ENCODE peak calls at places on chromosomes 3 and 15, in ten cellular contexts. Z is progenitor cell of endocrine pancreas, P is omental fat pad, U is Calu3, A is bronchial epithelial cell, G is brain microvascular endothelial cell, F is adrenal gland, E is WERI-Rb-1, O is GM12878, J is tibial artery. C is an unnamed sample.
A peak's percentile ranks its signal among the peaks of the same experiment; 100 is the strongest.

GRCh38 chr15:68561146-68561545 is 17.6 kb upstream of the CORO2B start:
- DNase-seq in Z (no peak), P (no peak), U (no peak), A (no peak), G (no peak), F (no peak), E (no peak), O (no peak), J (peak; percentile 46), C (peak; percentile 10)

GRCh38 chr3:71536376-71536965 is 47.1 kb downstream of the FOXP1 start:
- DNase-seq in Z (no peak), P (no peak), U (no peak), A (peak; percentile 69), G (no peak), F (no peak), E (no peak), O (no peak), J (no peak), C (no peak)

GRCh38 chr3:52352566-52352965 is 36.4 kb downstream of the DNAH1 start:
- DNase-seq in Z (no peak), P (no peak), U (no peak), A (no peak), G (no peak), F (no peak), E (no peak), O (no peak), J (no peak), C (no peak)

GRCh38 chr3:20849975-20850374 is 664.0 kb upstream of the SGO1 start:
- DNase-seq in Z (no peak), P (no peak), U (no peak), A (no peak), G (no peak), F (no peak), E (no peak), O (no peak), J (no peak), C (no peak)

GRCh38 chr3:178182337-178182761 is 353.9 kb upstream of the KCNMB2 start:
- DNase-seq in Z (no peak), P (no peak), U (no peak), A (no peak), G (no peak), F (peak; percentile 63), E (no peak), O (no peak), J (no peak), C (no peak)

GRCh38 chr3:64207289-64208086 is 17.8 kb downstream of the PRICKLE2 start:
- DNase-seq in Z (no peak), P (no peak), U (no peak), A (peak; percentile 46), G (no peak), F (no peak), E (peak; percentile 31), O (no peak), J (no peak), C (no peak)

GRCh38 chr15:90097475-90097874 is 4.8 kb downstream of the IDH2 start:
- DNase-seq in Z (no peak), P (no peak), U (no peak), A (no peak), G (no peak), F (no peak), E (no peak), O (peak; percentile 88), J (no peak), C (peak; percentile 43)

GRCh38 chr3:69099576-69099975 is 14.8 kb downstream of the ARL6IP5 start:
- DNase-seq in Z (no peak), P (no peak), U (no peak), A (no peak), G (no peak), F (no peak), E (no peak), O (no peak), J (no peak), C (no peak)

GRCh38 chr15:60370804-60371700 is 26.7 kb downstream of the ANXA2 start:
- DNase-seq in Z (no peak), P (peak; percentile 38), U (peak; percentile 87), A (peak; percentile 84), G (peak; percentile 98), F (peak; percentile 95), E (no peak), O (no peak), J (peak; percentile 94), C (no peak)

GRCh38 chr3:71851878-71852277 is 66.9 kb upstream of the PROK2 start:
- DNase-seq in Z (no peak), P (no peak), U (no peak), A (no peak), G (no peak), F (no peak), E (no peak), O (no peak), J (no peak), C (no peak)

GRCh38 chr15:77819271-77819806 is 186.6 kb upstream of the LINGO1 start:
- DNase-seq in Z (peak; percentile 37), P (no peak), U (no peak), A (no peak), G (no peak), F (no peak), E (peak; percentile 65), O (no peak), J (no peak), C (no peak)

GRCh38 chr15:61382927-61383326 is 153.8 kb upstream of the RORA start:
- DNase-seq in Z (no peak), P (no peak), U (no peak), A (no peak), G (no peak), F (no peak), E (no peak), O (no peak), J (no peak), C (no peak)

GRCh38 chr3:101780661-101781060 is 1.6 kb downstream of the NXPE3 start:
- DNase-seq in Z (no peak), P (no peak), U (no peak), A (peak; percentile 74), G (peak; percentile 74), F (no peak), E (no peak), O (no peak), J (no peak), C (no peak)

GRCh38 chr3:164467027-164467426 is 611.3 kb downstream of the SI start:
- DNase-seq in Z (no peak), P (no peak), U (no peak), A (no peak), G (no peak), F (no peak), E (no peak), O (no peak), J (no peak), C (no peak)

GRCh38 chr3:165070682-165071081 is 7.6 kb downstream of the SI start:
- DNase-seq in Z (no peak), P (no peak), U (no peak), A (no peak), G (no peak), F (no peak), E (no peak), O (no peak), J (no peak), C (no peak)

DNA sequence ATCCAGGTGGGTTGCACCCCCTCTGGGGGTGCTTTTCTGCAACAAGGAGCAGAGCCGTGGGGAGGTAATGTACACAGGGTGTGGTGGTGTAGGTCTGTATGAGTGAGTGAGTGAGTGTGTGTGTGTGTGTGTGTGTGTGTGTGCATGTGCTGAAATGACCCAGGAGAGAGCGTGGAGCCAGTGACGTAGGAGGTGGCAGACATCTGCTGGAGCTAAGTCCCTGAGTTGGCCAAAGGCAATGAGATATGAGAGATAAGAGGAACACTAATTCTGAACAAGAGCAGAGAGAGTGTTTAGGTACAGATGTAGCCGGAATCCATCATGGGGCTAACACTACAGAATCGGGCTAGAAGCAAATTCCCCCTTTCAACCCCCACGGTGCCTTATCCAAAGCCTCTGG is 27.6 kb downstream of the BDH1 start:
- DNase-seq in Z (no peak), P (no peak), U (no peak), A (no peak), G (no peak), F (peak; percentile 89), E (no peak), O (no peak), J (peak; percentile 11), C (no peak)
- TF ChIP-seq CTCF in Z (no peak), P (no peak), U (no peak), A (no peak), G (no peak), F (no peak), E (no peak), O (no peak), J (no peak), C (no peak)

GRCh38 chr3:17307482-17307881 is 422.7 kb downstream of the PLCL2 start:
- DNase-seq in Z (no peak), P (no peak), U (no peak), A (peak; percentile 29), G (no peak), F (no peak), E (no peak), O (no peak), J (no peak), C (no peak)
- TF ChIP-seq CTCF in Z (no peak), P (no peak), U (no peak), A (no peak), G (no peak), F (peak; percentile 8), E (no peak), O (no peak), J (no peak), C (no peak)

DNA sequence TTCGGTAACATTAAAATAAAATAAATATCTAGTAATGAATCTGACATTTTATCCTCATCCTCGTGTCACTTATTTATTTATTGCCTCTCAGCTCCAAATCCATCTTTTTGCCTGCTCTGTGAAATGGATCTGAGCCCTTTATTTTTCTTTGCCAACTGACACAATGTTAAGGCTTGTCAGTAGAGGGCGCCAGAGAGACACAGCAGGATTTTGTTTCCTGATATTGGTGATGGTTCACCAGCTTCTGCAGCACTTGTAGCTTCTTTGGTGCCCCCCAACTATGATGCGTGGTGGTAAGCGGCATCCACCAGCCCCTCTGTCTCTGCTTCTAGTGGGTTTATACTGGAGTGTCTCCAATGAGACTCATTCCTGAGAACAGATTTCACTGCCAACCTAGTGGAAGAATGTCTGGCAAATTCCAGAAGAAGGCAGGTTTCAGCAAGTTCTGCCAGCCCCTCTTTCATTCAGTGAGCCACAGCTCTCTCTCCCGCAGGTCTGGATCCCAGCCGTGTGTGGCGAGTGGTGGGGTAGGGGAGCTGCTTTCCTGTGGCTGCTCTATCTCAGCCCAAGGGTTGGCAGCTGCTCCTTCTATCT is 472.0 kb upstream of the FRG2C start:
- DNase-seq in Z (peak; percentile 14), P (no peak), U (peak; percentile 59), A (peak; percentile 35), G (peak; percentile 39), F (peak; percentile 62), E (peak; percentile 56), O (no peak), J (no peak), C (peak; percentile 16)
- TF ChIP-seq CTCF in Z (peak; percentile 75), P (no peak), U (peak; percentile 57), A (peak; percentile 74), G (peak; percentile 89), F (peak; percentile 71), E (peak; percentile 77), O (peak; percentile 85), J (peak; percentile 46), C (peak; percentile 65)

DNA sequence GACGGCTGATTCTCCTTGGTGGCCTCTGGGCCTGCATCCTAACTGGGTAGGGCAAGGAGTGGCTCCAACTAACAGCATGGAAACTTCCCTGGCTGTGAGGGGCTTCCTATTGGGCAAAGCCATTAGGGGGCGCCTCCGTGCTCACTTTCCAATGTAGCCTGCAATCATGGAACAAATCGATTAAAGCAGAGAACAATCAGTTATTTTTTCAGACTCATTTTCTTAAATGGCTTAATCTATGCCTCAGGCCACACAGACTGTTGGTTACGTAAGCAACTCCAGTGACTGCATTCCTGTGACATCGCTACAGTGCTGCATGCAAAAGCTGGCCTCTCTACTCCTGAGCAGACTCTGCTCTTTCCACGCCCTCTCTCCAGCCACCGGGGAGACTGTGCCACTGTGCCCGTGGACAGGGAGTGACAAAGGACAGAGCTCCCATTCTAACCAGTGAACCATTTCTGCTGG is 278.9 kb downstream of the KLF13 start:
- DNase-seq in Z (no peak), P (no peak), U (no peak), A (peak; percentile 36), G (peak; percentile 11), F (peak; percentile 62), E (no peak), O (no peak), J (no peak), C (no peak)
- TF ChIP-seq CTCF in Z (peak; percentile 42), P (no peak), U (no peak), A (no peak), G (peak; percentile 52), F (no peak), E (peak; percentile 55), O (no peak), J (no peak), C (no peak)